ENCODE peak calls at places on chromosomes 6 and 20, in five cellular contexts. One of them, this sample, is unnamed.

GRCh38 chr20:5636841-5637240 is 113.4 kb upstream of the SHLD1 start:
- DNase-seq in neuronal stem cell: no peak
- DNase-seq in H9: no peak
- DNase-seq in mesenchymal stem cell: no peak
- DNase-seq in H1: no peak
- DNase-seq in this sample: peak; percentile 89

GRCh38 chr20:5821627-5822215 is 71.5 kb downstream of the SHLD1 start:
- DNase-seq in neuronal stem cell: no peak
- DNase-seq in H9: no peak
- DNase-seq in mesenchymal stem cell: peak; percentile 33
- DNase-seq in H1: no peak
- DNase-seq in this sample: no peak

GRCh38 chr6:149445573-149445972 is 39.2 kb downstream of the ZC3H12D start:
- DNase-seq in neuronal stem cell: no peak
- DNase-seq in H9: no peak
- DNase-seq in mesenchymal stem cell: no peak
- DNase-seq in H1: no peak
- DNase-seq in this sample: no peak

GRCh38 chr6:7144810-7145209 is 37.0 kb downstream of the RREB1 start:
- DNase-seq in neuronal stem cell: no peak
- DNase-seq in H9: no peak
- DNase-seq in mesenchymal stem cell: no peak
- DNase-seq in H1: no peak
- DNase-seq in this sample: no peak

GRCh38 chr6:134420638-134421181 is 102.8 kb upstream of the SGK1 start:
- DNase-seq in neuronal stem cell: no peak
- DNase-seq in H9: no peak
- DNase-seq in mesenchymal stem cell: peak; percentile 89
- DNase-seq in H1: no peak
- DNase-seq in this sample: peak; percentile 83

GRCh38 chr6:39312912-39313525 is 1.2 kb downstream of the KCNK17 start:
- DNase-seq in neuronal stem cell: no peak
- DNase-seq in H9: peak; percentile 39
- DNase-seq in mesenchymal stem cell: no peak
- DNase-seq in H1: no peak
- DNase-seq in this sample: no peak

GRCh38 chr20:20413801-20414200 is 45.9 kb downstream of the INSM1 start:
- DNase-seq in neuronal stem cell: no peak
- DNase-seq in H9: no peak
- DNase-seq in mesenchymal stem cell: no peak
- DNase-seq in H1: no peak
- DNase-seq in this sample: no peak

GRCh38 chr6:7725849-7726415 is at the start of gene BMP6:
- DNase-seq in neuronal stem cell: peak; percentile 85
- DNase-seq in H9: peak; percentile 95
- DNase-seq in mesenchymal stem cell: peak; percentile 86
- DNase-seq in H1: peak; percentile 83
- DNase-seq in this sample: peak; percentile 77

GRCh38 chr6:52217761-52218160 is 26.5 kb downstream of the IL17F start:
- DNase-seq in neuronal stem cell: no peak
- DNase-seq in H9: no peak
- DNase-seq in mesenchymal stem cell: no peak
- DNase-seq in H1: no peak
- DNase-seq in this sample: no peak

GRCh38 chr20:38757145-38757800 is 9.0 kb downstream of the ACTR5 start:
- DNase-seq in neuronal stem cell: no peak
- DNase-seq in H9: no peak
- DNase-seq in mesenchymal stem cell: no peak
- DNase-seq in H1: no peak
- DNase-seq in this sample: no peak

GRCh38 chr20:36214684-36215256 is 21.5 kb upstream of the AAR2 start:
- DNase-seq in neuronal stem cell: no peak
- DNase-seq in H9: peak; percentile 50
- DNase-seq in mesenchymal stem cell: peak; percentile 35
- DNase-seq in H1: no peak
- DNase-seq in this sample: no peak

GRCh38 chr6:108403260-108403659 is 108.4 kb downstream of the AFG1L start:
- DNase-seq in neuronal stem cell: no peak
- DNase-seq in H9: no peak
- DNase-seq in mesenchymal stem cell: no peak
- DNase-seq in H1: no peak
- DNase-seq in this sample: no peak

GRCh38 chr20:38392356-38392755 is 42.8 kb downstream of the SNHG17 start:
- DNase-seq in neuronal stem cell: no peak
- DNase-seq in H9: no peak
- DNase-seq in mesenchymal stem cell: no peak
- DNase-seq in H1: no peak
- DNase-seq in this sample: peak; percentile 29

GRCh38 chr20:58678806-58679205 is 13.8 kb upstream of the NPEPL1 start:
- DNase-seq in neuronal stem cell: no peak
- DNase-seq in H9: no peak
- DNase-seq in mesenchymal stem cell: no peak
- DNase-seq in H1: no peak
- DNase-seq in this sample: no peak

DNA sequence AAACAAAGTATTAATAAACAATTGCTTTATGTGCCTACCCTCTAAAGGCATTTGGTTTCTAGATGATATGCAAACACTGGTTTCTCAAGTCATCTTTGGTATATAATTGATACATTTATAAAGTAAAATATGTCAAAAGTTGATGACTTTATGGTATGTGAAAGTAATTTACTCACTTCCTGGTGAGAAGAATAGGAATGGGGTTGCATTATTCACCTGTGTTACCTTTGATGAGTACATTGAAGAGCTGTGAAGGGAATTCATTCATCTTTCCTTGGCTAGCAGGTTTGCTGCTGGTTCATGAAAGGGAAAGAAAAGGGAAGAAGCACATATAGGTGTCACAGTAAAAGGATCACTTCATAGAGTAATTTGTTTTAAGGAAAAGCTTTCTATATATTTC is 20.4 kb downstream of the RNF217 start:
- DNase-seq in neuronal stem cell: no peak
- DNase-seq in H9: no peak
- DNase-seq in mesenchymal stem cell: no peak
- DNase-seq in H1: no peak
- DNase-seq in this sample: no peak
- H2BK12ac ChIP-seq in neuronal stem cell: no peak overlapping the region
- H2BK12ac ChIP-seq in H9: no peak overlapping the region
- H2BK12ac ChIP-seq in mesenchymal stem cell: no peak overlapping the region
- H2BK12ac ChIP-seq in H1: no peak overlapping the region
- H2BK12ac ChIP-seq in this sample: no peak overlapping the region

DNA sequence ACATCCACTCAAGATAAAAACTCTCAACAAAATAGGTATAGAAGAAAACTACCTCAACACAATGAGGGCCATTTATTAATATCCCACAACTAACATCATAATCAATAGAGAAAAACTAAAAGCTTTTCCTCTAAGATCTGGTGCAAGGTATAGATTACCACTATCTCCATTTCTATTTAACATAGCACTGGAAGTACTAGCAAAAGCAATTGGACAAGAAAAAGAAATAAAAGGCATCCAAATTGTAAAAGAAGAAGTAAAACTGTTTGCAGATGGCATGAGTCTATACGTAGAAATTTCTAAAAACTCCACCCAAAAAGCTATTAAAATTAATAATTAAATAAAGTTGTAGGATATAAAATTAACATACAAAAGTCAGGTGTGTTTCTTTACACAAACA is 230.8 kb upstream of the PRSS16 start:
- DNase-seq in neuronal stem cell: no peak
- DNase-seq in H9: no peak
- DNase-seq in mesenchymal stem cell: no peak
- DNase-seq in H1: no peak
- DNase-seq in this sample: no peak
- H2BK12ac ChIP-seq in neuronal stem cell: no peak overlapping the region
- H2BK12ac ChIP-seq in H9: no peak overlapping the region
- H2BK12ac ChIP-seq in mesenchymal stem cell: no peak overlapping the region
- H2BK12ac ChIP-seq in H1: no peak overlapping the region
- H2BK12ac ChIP-seq in this sample: no peak overlapping the region

GRCh38 chr6:153727910-153728309 is 311.1 kb upstream of the OPRM1 start:
- DNase-seq in neuronal stem cell: no peak
- DNase-seq in H9: no peak
- DNase-seq in mesenchymal stem cell: peak; percentile 59
- DNase-seq in H1: no peak
- DNase-seq in this sample: peak; percentile 90

GRCh38 chr6:153729189-153729588 is 309.9 kb upstream of the OPRM1 start:
- DNase-seq in neuronal stem cell: no peak
- DNase-seq in H9: no peak
- DNase-seq in mesenchymal stem cell: peak; percentile 11
- DNase-seq in H1: no peak
- DNase-seq in this sample: no peak
- H2BK12ac ChIP-seq in neuronal stem cell: no peak overlapping the region
- H2BK12ac ChIP-seq in H9: no peak overlapping the region
- H2BK12ac ChIP-seq in mesenchymal stem cell: no peak overlapping the region
- H2BK12ac ChIP-seq in H1: no peak overlapping the region
- H2BK12ac ChIP-seq in this sample: no peak overlapping the region

DNA sequence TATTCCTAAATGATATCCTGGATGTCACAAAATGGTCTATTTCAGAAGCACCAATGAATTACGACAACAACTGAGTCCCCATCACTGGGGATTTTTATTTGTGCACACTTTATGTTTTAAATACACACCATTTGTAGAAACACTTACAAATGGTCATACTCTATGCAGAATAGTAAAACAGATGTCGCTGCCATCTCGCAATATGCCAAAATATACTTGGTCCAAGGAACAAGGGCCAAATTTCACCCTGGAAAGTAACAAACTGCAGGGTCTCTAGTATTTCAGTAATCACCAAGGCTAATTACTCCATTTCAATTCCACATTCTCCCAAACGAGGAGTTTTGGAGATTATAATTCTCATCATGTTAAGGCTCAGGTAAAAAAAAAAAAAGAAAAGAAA is 215.2 kb downstream of the LMBRD1 start:
- DNase-seq in neuronal stem cell: no peak
- DNase-seq in H9: no peak
- DNase-seq in mesenchymal stem cell: no peak
- DNase-seq in H1: no peak
- DNase-seq in this sample: no peak
- H2BK12ac ChIP-seq in neuronal stem cell: no peak overlapping the region
- H2BK12ac ChIP-seq in H9: no peak overlapping the region
- H2BK12ac ChIP-seq in mesenchymal stem cell: no peak overlapping the region
- H2BK12ac ChIP-seq in H1: no peak overlapping the region
- H2BK12ac ChIP-seq in this sample: no peak overlapping the region

GRCh38 chr6:43823879-43824740 is 54.1 kb downstream of the VEGFA start:
- DNase-seq in neuronal stem cell: no peak
- DNase-seq in H9: no peak
- DNase-seq in mesenchymal stem cell: no peak
- DNase-seq in H1: no peak
- DNase-seq in this sample: no peak
- H2BK12ac ChIP-seq in neuronal stem cell: no peak overlapping the region
- H2BK12ac ChIP-seq in H9: no peak overlapping the region
- H2BK12ac ChIP-seq in mesenchymal stem cell: no peak overlapping the region
- H2BK12ac ChIP-seq in H1: peak overlapping the region; percentile 27
- H2BK12ac ChIP-seq in this sample: no peak overlapping the region

GRCh38 chr6:151723152-151723551 is 84.3 kb upstream of the ESR1 start:
- DNase-seq in neuronal stem cell: no peak
- DNase-seq in H9: no peak
- DNase-seq in mesenchymal stem cell: no peak
- DNase-seq in H1: no peak
- DNase-seq in this sample: no peak
- H2BK12ac ChIP-seq in neuronal stem cell: no peak overlapping the region
- H2BK12ac ChIP-seq in H9: no peak overlapping the region
- H2BK12ac ChIP-seq in mesenchymal stem cell: no peak overlapping the region
- H2BK12ac ChIP-seq in H1: no peak overlapping the region
- H2BK12ac ChIP-seq in this sample: no peak overlapping the region

GRCh38 chr6:73207221-73207837 is 18.0 kb downstream of the KHDC1L start:
- DNase-seq in neuronal stem cell: no peak
- DNase-seq in H9: no peak
- DNase-seq in mesenchymal stem cell: no peak
- DNase-seq in H1: no peak
- DNase-seq in this sample: no peak

GRCh38 chr6:73204252-73204651 is 21.0 kb downstream of the KHDC1L start:
- DNase-seq in neuronal stem cell: no peak
- DNase-seq in H9: no peak
- DNase-seq in mesenchymal stem cell: no peak
- DNase-seq in H1: no peak
- DNase-seq in this sample: no peak

GRCh38 chr6:73209117-73209516 is 16.2 kb downstream of the KHDC1L start:
- DNase-seq in neuronal stem cell: no peak
- DNase-seq in H9: no peak
- DNase-seq in mesenchymal stem cell: no peak
- DNase-seq in H1: no peak
- DNase-seq in this sample: no peak
- H2BK12ac ChIP-seq in neuronal stem cell: no peak overlapping the region
- H2BK12ac ChIP-seq in H9: no peak overlapping the region
- H2BK12ac ChIP-seq in mesenchymal stem cell: no peak overlapping the region
- H2BK12ac ChIP-seq in H1: no peak overlapping the region
- H2BK12ac ChIP-seq in this sample: no peak overlapping the region

DNA sequence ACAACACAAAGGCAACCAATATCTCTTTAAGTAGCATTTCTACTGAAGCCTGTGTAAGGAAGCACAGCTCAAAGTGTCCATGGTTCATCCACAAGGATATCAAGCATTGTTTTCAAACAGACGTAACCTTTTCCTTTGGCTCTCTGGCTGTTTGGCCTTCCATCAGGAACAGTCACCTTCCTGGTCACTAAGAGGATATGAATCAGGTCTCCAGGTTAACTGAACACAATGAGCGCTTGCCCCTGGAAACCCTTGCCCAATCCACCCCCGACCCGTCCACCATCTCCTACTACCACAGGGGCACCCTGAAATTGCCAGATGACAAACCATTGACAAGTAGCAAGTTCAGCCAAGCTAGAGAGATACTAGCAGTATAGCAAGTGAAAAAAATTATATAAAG is 114.4 kb upstream of the COL21A1 start:
- DNase-seq in neuronal stem cell: no peak
- DNase-seq in H9: no peak
- DNase-seq in mesenchymal stem cell: no peak
- DNase-seq in H1: no peak
- DNase-seq in this sample: no peak
- H2BK12ac ChIP-seq in neuronal stem cell: no peak overlapping the region
- H2BK12ac ChIP-seq in H9: no peak overlapping the region
- H2BK12ac ChIP-seq in mesenchymal stem cell: no peak overlapping the region
- H2BK12ac ChIP-seq in H1: no peak overlapping the region
- H2BK12ac ChIP-seq in this sample: no peak overlapping the region